ENCODE peak calls at places on chromosomes 12 and 14, in five cellular contexts. C is hepatocyte, X is cardiac muscle cell, G is astrocyte, R is psoas muscle. P is an unnamed sample.

GRCh38 chr14:74459289-74459946 is 33.4 kb upstream of the SYNDIG1L start:
- DNase-seq in C (peak), X (peak), G (peak), R (peak), P (peak)

GRCh38 chr14:76376001-76376404 is at the start of gene ESRRB:
- DNase-seq in C (peak), X (peak), G (no peak), R (no peak), P (no peak)

GRCh38 chr12:104620761-104621531 is 164.2 kb downstream of the CHST11 start:
- DNase-seq in C (no peak), X (no peak), G (peak), R (no peak), P (peak)

GRCh38 chr12:2537868-2538541 is 256.8 kb upstream of the FKBP4 start:
- DNase-seq in C (no peak), X (no peak), G (no peak), R (no peak), P (no peak)

GRCh38 chr12:5395443-5396401 is 36.2 kb upstream of the NTF3 start:
- DNase-seq in C (no peak), X (no peak), G (no peak), R (no peak), P (no peak)

GRCh38 chr12:10361084-10361483 is 28.8 kb downstream of the KLRK1 start:
- DNase-seq in C (no peak), X (peak), G (no peak), R (no peak), P (no peak)

GRCh38 chr12:26197832-26198231 is 2.5 kb downstream of the SSPN start:
- DNase-seq in C (no peak), X (no peak), G (peak), R (no peak), P (no peak)

GRCh38 chr12:56013482-56013881 is 7.4 kb upstream of the IKZF4 start:
- DNase-seq in C (peak), X (no peak), G (no peak), R (no peak), P (no peak)

GRCh38 chr14:104820669-104821228 is 19.8 kb downstream of the ZBTB42 start:
- DNase-seq in C (peak), X (peak), G (peak), R (no peak), P (peak)

GRCh38 chr12:109779382-109779781 is 53.8 kb downstream of the TRPV4 start:
- DNase-seq in C (no peak), X (no peak), G (no peak), R (peak), P (no peak)

GRCh38 chr14:92323031-92323915 is at the start of gene SLC24A4:
- DNase-seq in C (peak), X (peak), G (no peak), R (peak), P (no peak)

GRCh38 chr14:55749201-55749812 is 169.3 kb downstream of the KTN1 start:
- DNase-seq in C (no peak), X (peak), G (no peak), R (no peak), P (no peak)

GRCh38 chr14:61476737-61477410 is 155.5 kb downstream of the PRKCH start:
- DNase-seq in C (peak), X (peak), G (peak), R (no peak), P (peak)

GRCh38 chr14:21771671-21772070 is 98.1 kb upstream of the OR4E1 start:
- DNase-seq in C (no peak), X (no peak), G (no peak), R (no peak), P (no peak)

DNA sequence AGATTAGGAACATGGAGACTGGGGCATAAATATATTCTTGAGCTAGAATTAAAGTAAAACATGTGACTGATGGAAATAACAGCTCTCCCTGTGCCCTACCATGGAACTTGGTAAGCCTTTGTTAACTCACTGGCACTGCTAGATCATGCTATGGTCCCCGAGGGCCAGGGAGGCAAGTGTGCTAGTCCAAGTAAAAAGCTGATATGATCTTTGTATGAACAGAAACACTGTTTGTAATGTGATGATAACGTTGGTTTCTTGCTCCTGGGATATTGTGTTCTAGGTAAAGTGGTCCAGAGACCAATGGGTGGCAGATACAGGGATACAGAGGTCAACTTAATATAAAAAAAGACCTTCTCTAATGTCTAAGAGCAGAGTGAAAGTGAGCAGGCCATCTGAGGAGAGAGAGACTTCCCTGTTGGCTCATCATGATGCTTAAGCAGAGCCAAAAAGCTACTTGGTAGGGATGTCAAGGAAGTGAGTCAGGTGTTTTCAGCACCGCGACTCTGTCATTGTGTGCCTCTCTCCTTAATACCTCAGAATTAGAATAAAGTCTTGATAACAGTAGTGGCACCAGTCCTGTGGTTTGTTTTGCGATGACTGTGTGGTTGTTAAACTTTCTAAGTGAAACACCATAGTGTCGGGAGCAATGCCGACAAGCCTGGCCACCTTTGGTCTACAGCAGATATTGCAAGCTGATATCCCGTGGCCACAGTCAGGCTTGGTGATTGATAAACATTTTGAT is 27.7 kb downstream of the BICD1 start:
- DNase-seq in C (no peak), X (peak), G (peak), R (no peak), P (peak)
- H3K4me3 ChIP-seq in C (no peak), X (no peak), G (no peak), R (no peak), P (no peak)

DNA sequence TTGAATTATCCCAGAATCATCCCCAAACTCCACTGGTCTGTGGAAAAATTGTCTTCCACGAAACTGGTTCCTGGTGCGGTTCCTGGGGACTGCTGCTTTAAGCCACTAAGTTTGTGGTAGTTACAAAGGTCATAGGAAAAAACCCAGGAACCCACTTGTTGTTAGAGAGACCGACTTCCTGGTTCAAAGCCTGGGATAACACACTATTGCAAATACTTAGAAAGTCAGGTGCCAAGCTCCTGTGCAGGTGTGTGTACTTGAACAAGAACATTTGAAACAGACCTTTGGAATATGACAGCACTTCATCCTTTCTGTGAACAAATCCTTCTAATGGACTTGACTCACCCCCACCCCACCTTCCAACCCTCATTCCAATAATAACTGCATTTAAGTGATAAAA is 519.6 kb downstream of the GLT1D1 start:
- DNase-seq in C (peak), X (no peak), G (no peak), R (no peak), P (no peak)
- H3K27ac ChIP-seq in C (peak), X (no peak), G (no peak), R (no peak), P (no peak)

DNA sequence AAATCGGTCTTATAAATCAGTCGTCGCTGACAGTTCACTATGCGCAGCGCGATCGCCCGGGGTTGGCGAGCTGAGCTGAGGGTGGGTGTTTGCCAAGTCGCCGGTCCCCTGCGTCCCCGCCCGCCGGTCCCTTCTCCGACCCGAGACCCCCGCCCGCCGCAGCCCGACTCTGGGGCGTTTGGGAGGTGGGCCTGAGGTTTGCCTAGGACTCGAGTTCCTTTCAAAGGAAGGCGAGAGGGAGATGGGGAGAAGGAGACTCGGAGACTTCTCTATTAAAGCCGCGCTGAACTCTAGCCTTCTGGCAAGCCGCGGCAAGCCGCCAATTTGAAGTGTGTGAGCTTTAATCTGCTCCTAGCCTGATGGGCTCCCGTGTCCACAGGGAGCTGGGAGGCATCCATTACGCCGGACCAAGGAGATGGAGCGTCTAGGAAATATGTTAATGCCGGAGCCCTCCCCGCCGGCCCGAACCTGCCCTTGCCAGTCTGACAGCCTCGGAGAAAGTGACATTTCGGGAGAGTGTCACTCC is 392.8 kb downstream of the NOVA1 start:
- DNase-seq in C (peak), X (peak), G (no peak), R (peak), P (no peak)
- H3K4me3 ChIP-seq in C (peak), X (peak), G (peak), R (peak), P (peak)

GRCh38 chr12:89863968-89864367 is 155.3 kb upstream of the ATP2B1 start:
- DNase-seq in C (no peak), X (no peak), G (no peak), R (no peak), P (no peak)

GRCh38 chr12:89862511-89863331 is 154.1 kb upstream of the ATP2B1 start:
- DNase-seq in C (no peak), X (no peak), G (no peak), R (no peak), P (no peak)

GRCh38 chr12:89861086-89861485 is 152.4 kb upstream of the ATP2B1 start:
- DNase-seq in C (no peak), X (no peak), G (no peak), R (no peak), P (no peak)

GRCh38 chr12:89863332-89863938 is 154.8 kb upstream of the ATP2B1 start:
- DNase-seq in C (no peak), X (no peak), G (no peak), R (no peak), P (no peak)

GRCh38 chr12:89864419-89864818 is 155.8 kb upstream of the ATP2B1 start:
- DNase-seq in C (no peak), X (no peak), G (no peak), R (no peak), P (no peak)
- H3K27ac ChIP-seq in C (no peak), X (no peak), G (no peak), R (no peak), P (no peak)

DNA sequence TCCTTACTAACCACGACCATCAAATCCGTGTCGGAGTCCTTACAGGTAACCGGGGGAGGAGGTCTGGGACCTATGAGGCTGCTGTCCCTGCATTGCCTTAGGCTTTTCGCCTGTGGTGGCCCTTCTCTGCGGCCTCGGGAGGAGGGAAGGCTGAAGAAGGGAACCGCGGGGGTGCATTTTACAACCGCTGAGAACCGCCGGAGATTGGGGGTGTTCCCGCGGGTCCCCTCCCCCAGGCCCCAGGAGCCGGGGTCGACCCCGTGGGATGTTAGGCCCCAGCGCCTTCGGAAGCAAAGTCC is 549 bp downstream of the GPHN start:
- DNase-seq in C (no peak), X (no peak), G (no peak), R (no peak), P (no peak)
- H3K4me3 ChIP-seq in C (peak), X (peak), G (peak), R (peak), P (peak)

DNA sequence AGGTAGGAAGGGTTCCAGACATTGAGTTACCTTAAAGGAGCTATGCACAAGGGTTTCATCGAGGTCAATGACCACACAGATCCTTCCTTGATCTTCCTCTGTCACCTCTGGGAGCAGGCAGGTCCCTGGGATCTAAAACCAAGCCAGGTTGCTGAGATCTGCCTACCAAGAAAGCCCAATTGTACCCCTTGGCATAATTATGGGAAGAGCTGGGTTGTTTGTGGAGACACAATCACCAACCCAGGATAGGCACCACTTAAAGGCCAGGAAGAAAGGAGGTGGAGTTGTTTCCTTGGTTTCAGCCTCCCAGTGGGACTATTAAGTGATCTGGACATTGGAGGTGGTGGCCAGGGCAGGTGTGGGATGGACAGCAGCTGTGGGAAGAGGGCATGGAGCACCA is 8.4 kb upstream of the AVIL start:
- DNase-seq in C (no peak), X (no peak), G (no peak), R (no peak), P (no peak)
- H3K27ac ChIP-seq in C (no peak), X (no peak), G (no peak), R (peak), P (no peak)